ENCODE peak calls at places on chromosomes 3 and 15, in four cellular contexts. One of them, this sample, is unnamed.

GRCh38 chr3:20898962-20899361 is 713.0 kb upstream of the SGO1 start:
- DNase-seq in ovary: no peak
- DNase-seq in ascending aorta: no peak
- DNase-seq in AG09309: no peak
- DNase-seq in this sample: no peak

GRCh38 chr3:89306535-89306934 is 199.1 kb downstream of the EPHA3 start:
- DNase-seq in ovary: no peak
- DNase-seq in ascending aorta: no peak
- DNase-seq in AG09309: no peak
- DNase-seq in this sample: no peak

GRCh38 chr15:66830358-66830757 is 128.3 kb downstream of the SMAD6 start:
- DNase-seq in ovary: no peak
- DNase-seq in ascending aorta: peak; percentile 78
- DNase-seq in AG09309: no peak
- DNase-seq in this sample: peak; percentile 85

GRCh38 chr15:40436116-40436891 is 4.4 kb upstream of the BAHD1 start:
- DNase-seq in ovary: peak; percentile 71
- DNase-seq in ascending aorta: no peak
- DNase-seq in AG09309: no peak
- DNase-seq in this sample: no peak

GRCh38 chr3:30604091-30604490 is 2.3 kb upstream of the TGFBR2 start:
- DNase-seq in ovary: no peak
- DNase-seq in ascending aorta: no peak
- DNase-seq in AG09309: no peak
- DNase-seq in this sample: peak; percentile 71

GRCh38 chr3:38730281-38730680 is 80.8 kb upstream of the SCN5A start:
- DNase-seq in ovary: no peak
- DNase-seq in ascending aorta: no peak
- DNase-seq in AG09309: no peak
- DNase-seq in this sample: peak; percentile 76

GRCh38 chr3:129310111-129310601 is 31.5 kb downstream of the HMCES start:
- DNase-seq in ovary: no peak
- DNase-seq in ascending aorta: no peak
- DNase-seq in AG09309: no peak
- DNase-seq in this sample: no peak

GRCh38 chr3:32813180-32813579 is 4.6 kb upstream of the TRIM71 start:
- DNase-seq in ovary: no peak
- DNase-seq in ascending aorta: no peak
- DNase-seq in AG09309: no peak
- DNase-seq in this sample: no peak

GRCh38 chr15:95829062-95829461 is 501.4 kb upstream of the NR2F2 start:
- DNase-seq in ovary: no peak
- DNase-seq in ascending aorta: no peak
- DNase-seq in AG09309: no peak
- DNase-seq in this sample: no peak

GRCh38 chr3:99041747-99042146 is 140.3 kb upstream of the DCBLD2 start:
- DNase-seq in ovary: no peak
- DNase-seq in ascending aorta: no peak
- DNase-seq in AG09309: no peak
- DNase-seq in this sample: no peak

GRCh38 chr15:65337436-65338070 is 33.1 kb downstream of the RNU5B-1 start:
- DNase-seq in ovary: no peak
- DNase-seq in ascending aorta: no peak
- DNase-seq in AG09309: no peak
- DNase-seq in this sample: no peak

GRCh38 chr3:37540786-37541185 is 320.9 kb upstream of the CTDSPL start:
- DNase-seq in ovary: no peak
- DNase-seq in ascending aorta: no peak
- DNase-seq in AG09309: no peak
- DNase-seq in this sample: no peak

GRCh38 chr3:184133840-184134745 is 1.1 kb upstream of the EIF2B5 start:
- DNase-seq in ovary: peak; percentile 82
- DNase-seq in ascending aorta: peak; percentile 93
- DNase-seq in AG09309: no peak
- DNase-seq in this sample: peak; percentile 83

GRCh38 chr3:72887723-72888545 is at the start of gene GXYLT2:
- DNase-seq in ovary: peak; percentile 81
- DNase-seq in ascending aorta: peak; percentile 78
- DNase-seq in AG09309: no peak
- DNase-seq in this sample: peak; percentile 77

GRCh38 chr3:119015942-119016341 is 18.7 kb downstream of the IGSF11 start:
- DNase-seq in ovary: no peak
- DNase-seq in ascending aorta: no peak
- DNase-seq in AG09309: no peak
- DNase-seq in this sample: no peak

GRCh38 chr3:37504583-37505357 is 330.4 kb upstream of the LRRFIP2 start:
- DNase-seq in ovary: no peak
- DNase-seq in ascending aorta: no peak
- DNase-seq in AG09309: no peak
- DNase-seq in this sample: no peak

GRCh38 chr3:157493627-157494550 is 9.3 kb downstream of the VEPH1 start:
- DNase-seq in ovary: no peak
- DNase-seq in ascending aorta: no peak
- DNase-seq in AG09309: peak; percentile 49
- DNase-seq in this sample: peak; percentile 82

GRCh38 chr15:83654379-83655236 is 685 bp downstream of the ADAMTSL3 start:
- DNase-seq in ovary: peak; percentile 33
- DNase-seq in ascending aorta: peak; percentile 75
- DNase-seq in AG09309: no peak
- DNase-seq in this sample: no peak

GRCh38 chr15:32936283-32936918 is 218.6 kb downstream of the GREM1 start:
- DNase-seq in ovary: no peak
- DNase-seq in ascending aorta: no peak
- DNase-seq in AG09309: peak; percentile 28
- DNase-seq in this sample: peak; percentile 89

GRCh38 chr15:88920186-88920891 is 7.2 kb upstream of the MFGE8 start:
- DNase-seq in ovary: no peak
- DNase-seq in ascending aorta: no peak
- DNase-seq in AG09309: peak; percentile 51
- DNase-seq in this sample: peak; percentile 89

GRCh38 chr3:164673738-164674137 is 404.6 kb downstream of the SI start:
- DNase-seq in ovary: no peak
- DNase-seq in ascending aorta: no peak
- DNase-seq in AG09309: no peak
- DNase-seq in this sample: no peak
- TF ChIP-seq CTCF in ovary: no peak
- TF ChIP-seq CTCF in ascending aorta: no peak
- TF ChIP-seq CTCF in AG09309: no peak
- TF ChIP-seq CTCF in this sample: no peak

GRCh38 chr3:141793476-141794260 is 30.5 kb downstream of the GRK7 start:
- DNase-seq in ovary: no peak
- DNase-seq in ascending aorta: no peak
- DNase-seq in AG09309: no peak
- DNase-seq in this sample: no peak
- TF ChIP-seq CTCF in ovary: no peak
- TF ChIP-seq CTCF in ascending aorta: no peak
- TF ChIP-seq CTCF in AG09309: no peak
- TF ChIP-seq CTCF in this sample: peak; percentile 10

DNA sequence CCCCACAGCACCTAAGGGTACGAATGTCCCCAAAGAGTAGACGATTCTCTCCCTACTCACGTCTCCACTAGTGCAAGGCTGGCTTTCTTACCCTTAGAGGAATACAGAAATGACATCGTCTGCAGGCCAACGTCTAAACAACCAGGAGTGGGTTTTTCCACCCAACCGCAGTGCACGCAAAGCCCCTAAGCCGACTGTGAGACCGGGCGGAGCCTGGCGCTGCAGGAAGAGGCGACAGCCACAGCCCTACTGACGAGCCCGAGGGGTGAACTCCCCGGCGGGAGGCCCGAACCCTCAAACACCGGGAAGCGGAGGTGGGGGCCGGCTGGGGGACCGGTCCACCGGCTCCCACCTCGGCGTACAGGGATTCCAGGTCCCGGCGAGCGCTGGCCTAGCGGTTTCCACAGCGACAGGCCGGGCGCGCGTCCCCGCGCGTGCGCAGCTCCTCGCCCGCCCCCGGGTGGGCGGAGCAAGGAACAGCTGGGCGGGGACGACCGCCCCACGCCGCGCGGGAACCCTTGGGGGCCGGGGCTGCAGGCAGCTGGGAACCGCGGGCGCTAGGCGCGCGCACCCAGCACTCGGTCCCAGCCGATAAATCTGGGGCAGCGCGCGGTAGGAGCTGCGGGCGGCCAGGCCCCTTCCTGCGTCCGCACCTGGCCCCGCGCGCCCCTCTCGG is at the start of the genes CEP19 and PIGX:
- DNase-seq in ovary: peak; percentile 86
- DNase-seq in ascending aorta: peak; percentile 90
- DNase-seq in AG09309: peak; percentile 39
- DNase-seq in this sample: peak; percentile 83
- TF ChIP-seq CTCF in ovary: peak; percentile 45
- TF ChIP-seq CTCF in ascending aorta: no peak
- TF ChIP-seq CTCF in AG09309: no peak
- TF ChIP-seq CTCF in this sample: no peak

GRCh38 chr3:193665370-193665989 is 72.5 kb downstream of the OPA1 start:
- DNase-seq in ovary: no peak
- DNase-seq in ascending aorta: no peak
- DNase-seq in AG09309: peak; percentile 11
- DNase-seq in this sample: peak; percentile 65
- TF ChIP-seq CTCF in ovary: no peak
- TF ChIP-seq CTCF in ascending aorta: peak; percentile 43
- TF ChIP-seq CTCF in AG09309: peak; percentile 19
- TF ChIP-seq CTCF in this sample: peak; percentile 24

DNA sequence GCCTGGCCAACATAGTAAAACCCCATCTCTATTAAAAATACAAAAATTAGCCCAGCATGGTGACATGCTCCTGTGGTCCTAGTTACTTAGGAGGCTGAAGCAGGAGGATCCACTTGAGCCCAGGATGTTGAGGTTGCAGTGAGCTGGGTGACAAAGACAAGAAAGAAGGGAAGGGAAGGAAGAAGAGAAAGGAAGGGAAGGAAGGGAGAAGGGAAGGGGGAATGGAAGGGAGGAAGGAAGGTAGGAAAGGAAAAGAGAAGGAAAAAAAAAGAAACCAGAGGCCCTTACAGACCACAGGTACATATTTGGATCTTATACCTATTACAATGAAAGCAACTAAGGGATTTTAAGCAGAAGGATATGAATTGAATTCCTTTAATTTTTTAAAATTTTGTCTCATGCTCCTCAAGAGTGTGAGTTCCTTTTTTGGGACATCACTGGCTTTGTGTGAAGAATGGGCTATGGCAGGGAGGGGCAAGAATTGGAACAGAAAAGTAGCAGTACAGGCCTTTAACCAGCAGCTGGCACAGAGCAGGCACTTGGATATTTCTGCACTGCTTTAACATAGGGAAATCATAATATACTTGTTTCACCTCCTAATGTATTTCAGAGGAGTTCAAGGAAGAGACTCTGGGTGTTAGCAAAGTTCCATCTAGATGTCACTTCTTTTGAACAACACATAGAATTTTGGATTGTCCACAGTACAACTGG is 7.9 kb downstream of the RAB27A start:
- DNase-seq in ovary: no peak
- DNase-seq in ascending aorta: no peak
- DNase-seq in AG09309: no peak
- DNase-seq in this sample: no peak
- TF ChIP-seq CTCF in ovary: no peak
- TF ChIP-seq CTCF in ascending aorta: no peak
- TF ChIP-seq CTCF in AG09309: no peak
- TF ChIP-seq CTCF in this sample: no peak

GRCh38 chr3:136818191-136818850 is 605 bp upstream of the SLC35G2 start:
- DNase-seq in ovary: peak; percentile 20
- DNase-seq in ascending aorta: peak; percentile 82
- DNase-seq in AG09309: peak; percentile 57
- DNase-seq in this sample: peak; percentile 87
- TF ChIP-seq CTCF in ovary: no peak
- TF ChIP-seq CTCF in ascending aorta: no peak
- TF ChIP-seq CTCF in AG09309: peak; percentile 27
- TF ChIP-seq CTCF in this sample: peak; percentile 29

GRCh38 chr3:175127075-175127662 is 268.0 kb downstream of the NAALADL2 start:
- DNase-seq in ovary: no peak
- DNase-seq in ascending aorta: no peak
- DNase-seq in AG09309: no peak
- DNase-seq in this sample: no peak

DNA sequence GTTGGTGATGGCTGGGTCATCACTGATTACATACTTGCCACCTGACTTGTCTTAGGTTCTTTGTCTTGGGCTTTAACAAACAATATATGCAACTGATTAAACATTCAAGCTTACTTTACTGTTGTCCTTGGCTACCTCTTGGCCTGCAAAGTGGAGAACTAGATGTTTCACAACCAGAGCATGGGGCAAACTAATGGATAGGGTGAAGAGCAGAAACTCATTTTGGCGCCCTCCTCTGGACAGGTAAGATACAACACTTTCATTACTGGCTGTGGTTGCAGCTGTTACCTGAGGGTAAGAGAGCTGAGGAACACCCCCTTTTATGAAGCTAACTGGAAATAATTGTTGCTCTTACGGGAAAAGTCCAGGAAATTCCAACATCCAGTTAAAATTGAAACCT is 262.1 kb downstream of the NAALADL2 start:
- DNase-seq in ovary: no peak
- DNase-seq in ascending aorta: no peak
- DNase-seq in AG09309: no peak
- DNase-seq in this sample: no peak
- TF ChIP-seq CTCF in ovary: no peak
- TF ChIP-seq CTCF in ascending aorta: no peak
- TF ChIP-seq CTCF in AG09309: peak; percentile 29
- TF ChIP-seq CTCF in this sample: peak; percentile 24

GRCh38 chr3:7787871-7788828 is 713.5 kb upstream of the LMCD1 start:
- DNase-seq in ovary: no peak
- DNase-seq in ascending aorta: no peak
- DNase-seq in AG09309: no peak
- DNase-seq in this sample: no peak
- TF ChIP-seq CTCF in ovary: no peak
- TF ChIP-seq CTCF in ascending aorta: no peak
- TF ChIP-seq CTCF in AG09309: no peak
- TF ChIP-seq CTCF in this sample: no peak

This sample was measured in cardiac fibroblast.